ENCODE peak calls at places on chromosomes 6 and 20, in ten cellular contexts. S, I, O, D, Q, B, A, V, F and T are unnamed samples.

GRCh38 chr20:37823276-37823980 is 79.5 kb upstream of the VSTM2L start:
- DNase-seq in S (no peak), I (peak), O (no peak), D (no peak), Q (no peak), B (peak), A (no peak), V (no peak), F (no peak), T (no peak)

GRCh38 chr20:12891643-12892042 is 117.1 kb upstream of the SPTLC3 start:
- DNase-seq in S (no peak), I (peak), O (no peak), D (no peak), Q (no peak), B (no peak), A (no peak), V (no peak), F (no peak), T (no peak)

GRCh38 chr6:119347466-119348307 is 1.9 kb downstream of the MAN1A1 start:
- DNase-seq in S (peak), I (no peak), O (peak), D (no peak), Q (no peak), B (peak), A (no peak), V (peak), F (peak), T (peak)

GRCh38 chr6:76771076-76771634 is 692.1 kb downstream of the HTR1B start:
- DNase-seq in S (no peak), I (no peak), O (no peak), D (no peak), Q (no peak), B (no peak), A (no peak), V (no peak), F (no peak), T (no peak)

GRCh38 chr6:112906737-112907136 is 559.6 kb downstream of the RFPL4B start:
- DNase-seq in S (peak), I (no peak), O (no peak), D (no peak), Q (no peak), B (no peak), A (no peak), V (no peak), F (no peak), T (no peak)

GRCh38 chr6:159831373-159831679 is 31.2 kb downstream of the PNLDC1 start:
- DNase-seq in S (no peak), I (no peak), O (no peak), D (no peak), Q (no peak), B (no peak), A (no peak), V (no peak), F (no peak), T (peak)

GRCh38 chr6:43669922-43670622 is 17.5 kb downstream of the MRPS18A start:
- DNase-seq in S (no peak), I (peak), O (no peak), D (no peak), Q (no peak), B (no peak), A (no peak), V (no peak), F (peak), T (no peak)

GRCh38 chr6:35583893-35584688 is 71.4 kb upstream of the TULP1 start:
- DNase-seq in S (peak), I (peak), O (peak), D (peak), Q (peak), B (peak), A (peak), V (peak), F (peak), T (peak)

GRCh38 chr20:62734336-62734735 is 25.7 kb downstream of the NTSR1 start:
- DNase-seq in S (no peak), I (no peak), O (no peak), D (no peak), Q (no peak), B (no peak), A (no peak), V (no peak), F (no peak), T (no peak)

GRCh38 chr6:3355358-3356055 is 96.8 kb downstream of the PSMG4 start:
- DNase-seq in S (no peak), I (peak), O (peak), D (no peak), Q (no peak), B (peak), A (no peak), V (no peak), F (no peak), T (peak)

GRCh38 chr6:63553208-63553607 is 19.1 kb upstream of the LOC128125822 start:
- DNase-seq in S (no peak), I (no peak), O (no peak), D (no peak), Q (no peak), B (no peak), A (no peak), V (no peak), F (no peak), T (no peak)

GRCh38 chr6:90286884-90287488 is 9.7 kb downstream of the BACH2 start:
- DNase-seq in S (no peak), I (peak), O (peak), D (peak), Q (no peak), B (no peak), A (no peak), V (peak), F (peak), T (no peak)